ENCODE peak calls at places on chromosomes 6 and 20, in seven cellular contexts. One of them, this sample, is unnamed.

GRCh38 chr20:11453430-11453829 is 464.3 kb upstream of the BTBD3 start:
- DNase-seq in mucosa of descending colon: no peak
- DNase-seq in AG04450: no peak
- DNase-seq in fibroblast of pulmonary artery: peak
- DNase-seq in left ventricle myocardium inferior: no peak
- DNase-seq in AG10803: peak
- DNase-seq in CD8-positive, alpha-beta T cell: no peak
- DNase-seq in this sample: no peak

GRCh38 chr6:49342410-49342809 is 120.6 kb downstream of the MMUT start:
- DNase-seq in mucosa of descending colon: no peak
- DNase-seq in AG04450: no peak
- DNase-seq in fibroblast of pulmonary artery: no peak
- DNase-seq in left ventricle myocardium inferior: no peak
- DNase-seq in AG10803: no peak
- DNase-seq in CD8-positive, alpha-beta T cell: no peak
- DNase-seq in this sample: no peak

GRCh38 chr20:4973330-4974097 is 27.8 kb downstream of the SLC23A2 start:
- DNase-seq in mucosa of descending colon: peak
- DNase-seq in AG04450: peak
- DNase-seq in fibroblast of pulmonary artery: peak
- DNase-seq in left ventricle myocardium inferior: peak
- DNase-seq in AG10803: peak
- DNase-seq in CD8-positive, alpha-beta T cell: peak
- DNase-seq in this sample: peak

GRCh38 chr6:16781348-16782169 is 20.3 kb upstream of the ATXN1 start:
- DNase-seq in mucosa of descending colon: no peak
- DNase-seq in AG04450: no peak
- DNase-seq in fibroblast of pulmonary artery: no peak
- DNase-seq in left ventricle myocardium inferior: no peak
- DNase-seq in AG10803: peak
- DNase-seq in CD8-positive, alpha-beta T cell: no peak
- DNase-seq in this sample: no peak

GRCh38 chr6:21133902-21134301 is 459.6 kb upstream of the SOX4 start:
- DNase-seq in mucosa of descending colon: no peak
- DNase-seq in AG04450: no peak
- DNase-seq in fibroblast of pulmonary artery: no peak
- DNase-seq in left ventricle myocardium inferior: no peak
- DNase-seq in AG10803: no peak
- DNase-seq in CD8-positive, alpha-beta T cell: no peak
- DNase-seq in this sample: no peak

GRCh38 chr6:146149770-146150169 is 120.9 kb downstream of the GRM1 start:
- DNase-seq in mucosa of descending colon: no peak
- DNase-seq in AG04450: no peak
- DNase-seq in fibroblast of pulmonary artery: no peak
- DNase-seq in left ventricle myocardium inferior: no peak
- DNase-seq in AG10803: no peak
- DNase-seq in CD8-positive, alpha-beta T cell: no peak
- DNase-seq in this sample: no peak

GRCh38 chr6:85461806-85462185 is 11.9 kb downstream of the NT5E start:
- DNase-seq in mucosa of descending colon: no peak
- DNase-seq in AG04450: no peak
- DNase-seq in fibroblast of pulmonary artery: no peak
- DNase-seq in left ventricle myocardium inferior: no peak
- DNase-seq in AG10803: no peak
- DNase-seq in CD8-positive, alpha-beta T cell: no peak
- DNase-seq in this sample: no peak

GRCh38 chr6:137403443-137403842 is 90.8 kb downstream of the OLIG3 start:
- DNase-seq in mucosa of descending colon: no peak
- DNase-seq in AG04450: no peak
- DNase-seq in fibroblast of pulmonary artery: no peak
- DNase-seq in left ventricle myocardium inferior: no peak
- DNase-seq in AG10803: no peak
- DNase-seq in CD8-positive, alpha-beta T cell: no peak
- DNase-seq in this sample: no peak

GRCh38 chr20:2742934-2743559 is 50.5 kb downstream of the EBF4 start:
- DNase-seq in mucosa of descending colon: peak
- DNase-seq in AG04450: peak
- DNase-seq in fibroblast of pulmonary artery: peak
- DNase-seq in left ventricle myocardium inferior: no peak
- DNase-seq in AG10803: peak
- DNase-seq in CD8-positive, alpha-beta T cell: peak
- DNase-seq in this sample: no peak

GRCh38 chr20:58087567-58087858 is 140.9 kb downstream of the ANKRD60 start:
- DNase-seq in mucosa of descending colon: no peak
- DNase-seq in AG04450: no peak
- DNase-seq in fibroblast of pulmonary artery: no peak
- DNase-seq in left ventricle myocardium inferior: no peak
- DNase-seq in AG10803: no peak
- DNase-seq in CD8-positive, alpha-beta T cell: no peak
- DNase-seq in this sample: no peak

GRCh38 chr20:64256282-64256947 is 867 bp downstream of the PCMTD2 start:
- DNase-seq in mucosa of descending colon: no peak
- DNase-seq in AG04450: no peak
- DNase-seq in fibroblast of pulmonary artery: peak
- DNase-seq in left ventricle myocardium inferior: no peak
- DNase-seq in AG10803: peak
- DNase-seq in CD8-positive, alpha-beta T cell: no peak
- DNase-seq in this sample: no peak

GRCh38 chr6:105799051-105799450 is 287.1 kb upstream of the PRDM1 start:
- DNase-seq in mucosa of descending colon: no peak
- DNase-seq in AG04450: no peak
- DNase-seq in fibroblast of pulmonary artery: no peak
- DNase-seq in left ventricle myocardium inferior: no peak
- DNase-seq in AG10803: peak
- DNase-seq in CD8-positive, alpha-beta T cell: no peak
- DNase-seq in this sample: peak

GRCh38 chr6:125285936-125286335 is 15.8 kb downstream of the HDDC2 start:
- DNase-seq in mucosa of descending colon: no peak
- DNase-seq in AG04450: no peak
- DNase-seq in fibroblast of pulmonary artery: no peak
- DNase-seq in left ventricle myocardium inferior: no peak
- DNase-seq in AG10803: no peak
- DNase-seq in CD8-positive, alpha-beta T cell: no peak
- DNase-seq in this sample: no peak

GRCh38 chr6:56986611-56987010 is 31.7 kb downstream of the BEND6 start:
- DNase-seq in mucosa of descending colon: no peak
- DNase-seq in AG04450: no peak
- DNase-seq in fibroblast of pulmonary artery: no peak
- DNase-seq in left ventricle myocardium inferior: no peak
- DNase-seq in AG10803: no peak
- DNase-seq in CD8-positive, alpha-beta T cell: no peak
- DNase-seq in this sample: peak

GRCh38 chr6:148747493-148748160 is 797 bp downstream of the UST start:
- DNase-seq in mucosa of descending colon: peak
- DNase-seq in AG04450: no peak
- DNase-seq in fibroblast of pulmonary artery: peak
- DNase-seq in left ventricle myocardium inferior: peak
- DNase-seq in AG10803: peak
- DNase-seq in CD8-positive, alpha-beta T cell: peak
- DNase-seq in this sample: no peak

GRCh38 chr6:87907521-87907920 is 140.1 kb upstream of the SPACA1 start:
- DNase-seq in mucosa of descending colon: no peak
- DNase-seq in AG04450: no peak
- DNase-seq in fibroblast of pulmonary artery: peak
- DNase-seq in left ventricle myocardium inferior: no peak
- DNase-seq in AG10803: peak
- DNase-seq in CD8-positive, alpha-beta T cell: no peak
- DNase-seq in this sample: peak

GRCh38 chr20:52064936-52065335 is 126.6 kb downstream of the ZFP64 start:
- DNase-seq in mucosa of descending colon: no peak
- DNase-seq in AG04450: no peak
- DNase-seq in fibroblast of pulmonary artery: no peak
- DNase-seq in left ventricle myocardium inferior: no peak
- DNase-seq in AG10803: no peak
- DNase-seq in CD8-positive, alpha-beta T cell: no peak
- DNase-seq in this sample: no peak

GRCh38 chr6:30555428-30556005 is 772 bp downstream of the GNL1 start:
- DNase-seq in mucosa of descending colon: peak
- DNase-seq in AG04450: no peak
- DNase-seq in fibroblast of pulmonary artery: peak
- DNase-seq in left ventricle myocardium inferior: peak
- DNase-seq in AG10803: peak
- DNase-seq in CD8-positive, alpha-beta T cell: no peak
- DNase-seq in this sample: no peak

GRCh38 chr6:130240232-130240631 is 17.5 kb upstream of the SAMD3 start:
- DNase-seq in mucosa of descending colon: no peak
- DNase-seq in AG04450: peak
- DNase-seq in fibroblast of pulmonary artery: peak
- DNase-seq in left ventricle myocardium inferior: no peak
- DNase-seq in AG10803: peak
- DNase-seq in CD8-positive, alpha-beta T cell: no peak
- DNase-seq in this sample: peak

GRCh38 chr6:11223296-11223695 is 9.2 kb downstream of the NEDD9 start:
- DNase-seq in mucosa of descending colon: no peak
- DNase-seq in AG04450: no peak
- DNase-seq in fibroblast of pulmonary artery: peak
- DNase-seq in left ventricle myocardium inferior: no peak
- DNase-seq in AG10803: no peak
- DNase-seq in CD8-positive, alpha-beta T cell: no peak
- DNase-seq in this sample: no peak
- H3K4me3 ChIP-seq in mucosa of descending colon: no peak
- H3K4me3 ChIP-seq in AG04450: no peak
- H3K4me3 ChIP-seq in fibroblast of pulmonary artery: no peak
- H3K4me3 ChIP-seq in left ventricle myocardium inferior: peak
- H3K4me3 ChIP-seq in AG10803: no peak
- H3K4me3 ChIP-seq in CD8-positive, alpha-beta T cell: no peak
- H3K4me3 ChIP-seq in this sample: no peak

GRCh38 chr20:40558212-40558611 is 130.8 kb downstream of the MAFB start:
- DNase-seq in mucosa of descending colon: no peak
- DNase-seq in AG04450: no peak
- DNase-seq in fibroblast of pulmonary artery: no peak
- DNase-seq in left ventricle myocardium inferior: no peak
- DNase-seq in AG10803: no peak
- DNase-seq in CD8-positive, alpha-beta T cell: no peak
- DNase-seq in this sample: no peak
- H3K4me3 ChIP-seq in mucosa of descending colon: no peak
- H3K4me3 ChIP-seq in AG04450: no peak
- H3K4me3 ChIP-seq in fibroblast of pulmonary artery: no peak
- H3K4me3 ChIP-seq in left ventricle myocardium inferior: no peak
- H3K4me3 ChIP-seq in AG10803: no peak
- H3K4me3 ChIP-seq in CD8-positive, alpha-beta T cell: no peak
- H3K4me3 ChIP-seq in this sample: no peak

GRCh38 chr6:110980648-110981047 is 1.2 kb upstream of the RPF2 start:
- DNase-seq in mucosa of descending colon: no peak
- DNase-seq in AG04450: no peak
- DNase-seq in fibroblast of pulmonary artery: no peak
- DNase-seq in left ventricle myocardium inferior: no peak
- DNase-seq in AG10803: no peak
- DNase-seq in CD8-positive, alpha-beta T cell: no peak
- DNase-seq in this sample: no peak

GRCh38 chr6:110976575-110976974 is 5.3 kb upstream of the RPF2 start:
- DNase-seq in mucosa of descending colon: no peak
- DNase-seq in AG04450: no peak
- DNase-seq in fibroblast of pulmonary artery: no peak
- DNase-seq in left ventricle myocardium inferior: no peak
- DNase-seq in AG10803: no peak
- DNase-seq in CD8-positive, alpha-beta T cell: no peak
- DNase-seq in this sample: no peak

GRCh38 chr6:110980227-110980626 is 1.6 kb upstream of the RPF2 start:
- DNase-seq in mucosa of descending colon: no peak
- DNase-seq in AG04450: no peak
- DNase-seq in fibroblast of pulmonary artery: no peak
- DNase-seq in left ventricle myocardium inferior: no peak
- DNase-seq in AG10803: no peak
- DNase-seq in CD8-positive, alpha-beta T cell: no peak
- DNase-seq in this sample: no peak

DNA sequence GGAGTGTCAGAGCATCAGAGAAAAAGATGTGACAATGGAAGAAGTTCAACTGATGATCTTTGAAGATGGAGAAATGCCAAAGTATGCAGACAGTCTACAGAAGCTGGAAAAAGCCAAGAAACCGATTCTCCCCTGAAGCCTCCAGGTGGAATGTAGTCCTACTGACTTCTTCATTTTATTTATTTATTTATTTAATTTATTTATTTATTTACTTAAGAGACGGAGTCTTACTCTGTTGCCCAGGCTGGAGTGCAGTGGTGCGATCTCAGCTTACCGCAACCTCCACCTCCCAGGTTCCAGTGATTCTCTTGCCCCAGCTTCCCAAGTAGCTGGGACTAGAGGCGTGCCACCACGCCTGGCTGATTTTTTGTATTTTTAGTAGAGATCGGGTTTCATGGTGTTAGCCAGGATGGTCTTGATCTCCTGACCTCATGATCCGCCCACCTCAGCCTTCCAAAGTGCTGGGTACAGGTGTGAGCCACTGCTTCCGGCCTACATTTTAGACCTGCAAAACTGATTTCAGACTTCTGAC is 2.2 kb upstream of the RPF2 start:
- DNase-seq in mucosa of descending colon: no peak
- DNase-seq in AG04450: no peak
- DNase-seq in fibroblast of pulmonary artery: no peak
- DNase-seq in left ventricle myocardium inferior: no peak
- DNase-seq in AG10803: no peak
- DNase-seq in CD8-positive, alpha-beta T cell: no peak
- DNase-seq in this sample: no peak
- H3K4me3 ChIP-seq in mucosa of descending colon: no peak
- H3K4me3 ChIP-seq in AG04450: no peak
- H3K4me3 ChIP-seq in fibroblast of pulmonary artery: no peak
- H3K4me3 ChIP-seq in left ventricle myocardium inferior: no peak
- H3K4me3 ChIP-seq in AG10803: no peak
- H3K4me3 ChIP-seq in CD8-positive, alpha-beta T cell: no peak
- H3K4me3 ChIP-seq in this sample: no peak

GRCh38 chr6:34584694-34585093 is 28.6 kb upstream of the SPDEF start:
- DNase-seq in mucosa of descending colon: no peak
- DNase-seq in AG04450: no peak
- DNase-seq in fibroblast of pulmonary artery: no peak
- DNase-seq in left ventricle myocardium inferior: no peak
- DNase-seq in AG10803: no peak
- DNase-seq in CD8-positive, alpha-beta T cell: no peak
- DNase-seq in this sample: no peak

GRCh38 chr6:34581561-34581920 is 25.4 kb upstream of the SPDEF start:
- DNase-seq in mucosa of descending colon: no peak
- DNase-seq in AG04450: no peak
- DNase-seq in fibroblast of pulmonary artery: no peak
- DNase-seq in left ventricle myocardium inferior: no peak
- DNase-seq in AG10803: no peak
- DNase-seq in CD8-positive, alpha-beta T cell: no peak
- DNase-seq in this sample: no peak

GRCh38 chr6:34585108-34585507 is 29.0 kb upstream of the SPDEF start:
- DNase-seq in mucosa of descending colon: no peak
- DNase-seq in AG04450: no peak
- DNase-seq in fibroblast of pulmonary artery: no peak
- DNase-seq in left ventricle myocardium inferior: no peak
- DNase-seq in AG10803: no peak
- DNase-seq in CD8-positive, alpha-beta T cell: no peak
- DNase-seq in this sample: no peak

GRCh38 chr6:34583861-34584604 is 27.9 kb upstream of the SPDEF start:
- DNase-seq in mucosa of descending colon: no peak
- DNase-seq in AG04450: no peak
- DNase-seq in fibroblast of pulmonary artery: no peak
- DNase-seq in left ventricle myocardium inferior: no peak
- DNase-seq in AG10803: no peak
- DNase-seq in CD8-positive, alpha-beta T cell: no peak
- DNase-seq in this sample: no peak

DNA sequence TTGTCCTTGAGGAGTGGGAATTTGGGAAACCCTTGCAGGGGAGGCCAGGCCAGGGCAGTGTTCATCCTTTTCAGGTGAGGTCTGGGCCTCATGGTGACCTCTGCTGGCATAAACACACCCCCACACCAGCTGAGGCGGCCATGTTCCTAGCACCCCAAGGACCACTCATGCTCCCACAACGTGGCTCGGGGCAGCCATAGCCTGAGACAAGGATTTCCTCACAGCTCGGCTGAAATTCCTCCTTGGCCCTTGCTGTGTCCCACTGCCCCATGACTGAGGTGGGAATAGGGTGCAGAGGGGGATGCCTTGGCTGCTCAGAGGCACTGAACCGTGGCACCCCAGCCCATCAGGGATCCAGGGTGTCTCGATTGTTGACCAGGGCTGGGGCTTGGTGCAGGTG is 27.3 kb upstream of the SPDEF start:
- DNase-seq in mucosa of descending colon: no peak
- DNase-seq in AG04450: no peak
- DNase-seq in fibroblast of pulmonary artery: no peak
- DNase-seq in left ventricle myocardium inferior: no peak
- DNase-seq in AG10803: no peak
- DNase-seq in CD8-positive, alpha-beta T cell: peak
- DNase-seq in this sample: no peak
- H3K4me3 ChIP-seq in mucosa of descending colon: no peak
- H3K4me3 ChIP-seq in AG04450: no peak
- H3K4me3 ChIP-seq in fibroblast of pulmonary artery: no peak
- H3K4me3 ChIP-seq in left ventricle myocardium inferior: no peak
- H3K4me3 ChIP-seq in AG10803: no peak
- H3K4me3 ChIP-seq in CD8-positive, alpha-beta T cell: no peak
- H3K4me3 ChIP-seq in this sample: no peak